ENCODE peak calls at places on chromosome 16, in four cellular contexts. Q, Z, D and C are unnamed samples.

GRCh38 chr16:10518479-10519041 is 61.8 kb downstream of the EMP2 start:
- DNase-seq in Q (no peak), Z (no peak), D (no peak), C (no peak)

GRCh38 chr16:24755201-24755874 is 25.9 kb downstream of the TNRC6A start:
- DNase-seq in Q (no peak), Z (peak), D (no peak), C (no peak)

GRCh38 chr16:88966986-88967799 is 9.8 kb downstream of the CBFA2T3 start:
- DNase-seq in Q (no peak), Z (no peak), D (no peak), C (no peak)

GRCh38 chr16:12257926-12258561 is 281.5 kb downstream of the SNX29 start:
- DNase-seq in Q (no peak), Z (peak), D (peak), C (no peak)

GRCh38 chr16:15434425-15435215 is at the start of gene BMERB1:
- DNase-seq in Q (peak), Z (peak), D (peak), C (peak)

GRCh38 chr16:68360547-68360946 is 49.7 kb downstream of the PRMT7 start:
- DNase-seq in Q (no peak), Z (no peak), D (no peak), C (no peak)

GRCh38 chr16:50279142-50279865 is 13.0 kb downstream of the ADCY7 start:
- DNase-seq in Q (no peak), Z (no peak), D (peak), C (no peak)

GRCh38 chr16:3520398-3520797 is 19.6 kb downstream of the CLUAP1 start:
- DNase-seq in Q (peak), Z (no peak), D (no peak), C (peak)

GRCh38 chr16:76796431-76796830 is 394.6 kb upstream of the MON1B start:
- DNase-seq in Q (no peak), Z (no peak), D (no peak), C (no peak)

GRCh38 chr16:13036600-13036999 is 135.2 kb downstream of the SHISA9 start:
- DNase-seq in Q (peak), Z (no peak), D (peak), C (peak)

GRCh38 chr16:3071655-3072054 is 6.2 kb downstream of the IL32 start:
- DNase-seq in Q (no peak), Z (no peak), D (no peak), C (no peak)

GRCh38 chr16:3023415-3023668 is 400 bp downstream of the HCFC1R1 start:
- DNase-seq in Q (peak), Z (no peak), D (no peak), C (no peak)

GRCh38 chr16:54938351-54939346 is 8.0 kb downstream of the IRX5 start:
- DNase-seq in Q (no peak), Z (no peak), D (peak), C (no peak)

GRCh38 chr16:89922477-89922883 is 662 bp upstream of the TUBB3 start:
- DNase-seq in Q (peak), Z (peak), D (peak), C (peak)

GRCh38 chr16:23771027-23771426 is 16.2 kb downstream of the CHP2 start:
- DNase-seq in Q (no peak), Z (no peak), D (no peak), C (no peak)

GRCh38 chr16:31869511-31870201 is 4.0 kb upstream of the ZNF267 start:
- DNase-seq in Q (peak), Z (no peak), D (peak), C (peak)

GRCh38 chr16:87840462-87840978 is 28.8 kb downstream of the SLC7A5 start:
- DNase-seq in Q (no peak), Z (no peak), D (no peak), C (no peak)

GRCh38 chr16:68257906-68258800 is 6.2 kb upstream of the SLC7A6 start:
- DNase-seq in Q (peak), Z (no peak), D (no peak), C (peak)

GRCh38 chr16:50154369-50154947 is 1.4 kb downstream of the TENT4B start:
- DNase-seq in Q (no peak), Z (no peak), D (no peak), C (peak)

GRCh38 chr16:59593256-59593655 is 859.1 kb upstream of the GOT2 start:
- DNase-seq in Q (peak), Z (no peak), D (no peak), C (peak)

GRCh38 chr16:13060932-13061331 is 159.5 kb downstream of the SHISA9 start:
- DNase-seq in Q (no peak), Z (no peak), D (no peak), C (no peak)

GRCh38 chr16:73268311-73268997 is 220.5 kb upstream of the ZFHX3 start:
- DNase-seq in Q (peak), Z (peak), D (no peak), C (peak)

GRCh38 chr16:63684116-63684515 is 1437.7 kb downstream of the CDH11 start:
- DNase-seq in Q (no peak), Z (no peak), D (no peak), C (no peak)

GRCh38 chr16:3498988-3499387 is 1.8 kb upstream of the CLUAP1 start:
- DNase-seq in Q (no peak), Z (no peak), D (no peak), C (no peak)

GRCh38 chr16:70523621-70524405 is at the start of gene SF3B3:
- DNase-seq in Q (peak), Z (peak), D (peak), C (peak)

GRCh38 chr16:27426423-27427408 is 24.7 kb downstream of the IL21R start:
- DNase-seq in Q (peak), Z (no peak), D (no peak), C (peak)

GRCh38 chr16:58442547-58442946 is 50.3 kb downstream of the GINS3 start:
- DNase-seq in Q (no peak), Z (no peak), D (no peak), C (no peak)

GRCh38 chr16:3022697-3023414 is 886 bp downstream of the HCFC1R1 start:
- DNase-seq in Q (peak), Z (peak), D (peak), C (peak)

GRCh38 chr16:84741351-84741791 is 41.6 kb downstream of the USP10 start:
- DNase-seq in Q (peak), Z (no peak), D (no peak), C (no peak)

GRCh38 chr16:64089697-64090096 is 1032.2 kb downstream of the CDH11 start:
- DNase-seq in Q (peak), Z (peak), D (no peak), C (peak)

GRCh38 chr16:4200000-4200780 is 41.7 kb downstream of the SRL start:
- DNase-seq in Q (peak), Z (peak), D (peak), C (peak)

GRCh38 chr16:57507414-57508083 is 21.3 kb upstream of the DOK4 start:
- DNase-seq in Q (no peak), Z (peak), D (no peak), C (no peak)

GRCh38 chr16:14486520-14487303 is 143.3 kb downstream of the PARN start:
- DNase-seq in Q (peak), Z (peak), D (peak), C (peak)

GRCh38 chr16:6969594-6969993 is 363.1 kb upstream of the RBFOX1 start:
- DNase-seq in Q (no peak), Z (no peak), D (no peak), C (no peak)
- TF ChIP-seq CTCF in Q (no peak), Z (no peak), D (no peak), C (no peak)

GRCh38 chr16:1924095-1924494 is 5.9 kb upstream of the HS3ST6 start:
- DNase-seq in Q (no peak), Z (no peak), D (no peak), C (no peak)

GRCh38 chr16:1926223-1926718 is 8.1 kb upstream of the HS3ST6 start:
- DNase-seq in Q (no peak), Z (no peak), D (no peak), C (no peak)

GRCh38 chr16:1920727-1921155 is 2.5 kb upstream of the HS3ST6 start:
- DNase-seq in Q (no peak), Z (peak), D (no peak), C (no peak)

GRCh38 chr16:1922357-1922756 is 4.1 kb upstream of the HS3ST6 start:
- DNase-seq in Q (no peak), Z (no peak), D (no peak), C (no peak)

DNA sequence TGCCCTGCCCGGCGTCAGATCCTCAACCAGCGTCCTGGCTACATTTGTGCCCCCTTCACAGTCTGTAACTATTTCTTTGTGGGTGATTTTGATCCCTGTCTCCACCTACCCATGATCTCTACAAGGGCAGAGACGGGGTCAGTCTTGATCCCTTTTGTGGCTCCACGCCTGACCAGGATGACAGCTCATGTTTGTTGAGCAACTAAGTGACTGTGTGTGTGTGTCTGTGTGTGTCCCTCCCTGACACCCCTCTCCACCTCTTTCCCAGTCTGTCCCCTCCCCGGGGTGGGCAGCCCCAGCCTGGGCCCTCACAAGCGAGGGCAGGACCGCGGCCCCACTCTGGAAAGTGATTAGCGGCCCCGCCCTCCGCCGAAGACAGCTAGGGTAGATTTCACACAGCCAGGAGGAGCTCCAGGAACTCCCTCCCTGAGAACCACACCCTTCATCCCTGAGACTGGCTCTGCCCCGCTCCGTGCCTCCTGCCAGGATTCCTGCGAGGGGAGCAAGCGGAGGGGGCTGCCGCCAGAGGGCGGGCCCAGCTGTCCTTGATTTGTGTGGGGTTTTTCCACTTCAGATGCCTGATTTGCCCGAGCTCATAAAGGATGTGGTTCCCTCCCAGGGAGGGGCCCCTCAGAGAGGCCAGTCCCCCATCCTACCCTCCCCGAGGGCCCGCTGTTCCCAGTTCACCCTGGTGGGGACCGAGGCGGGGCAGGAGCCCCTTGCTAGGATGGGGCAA is 5.3 kb upstream of the HS3ST6 start:
- DNase-seq in Q (no peak), Z (peak), D (no peak), C (peak)
- H3K4me3 ChIP-seq in Q (no peak), Z (no peak), D (no peak), C (no peak)

GRCh38 chr16:16907089-16907488 is 528.1 kb downstream of the NPIPA7 start:
- DNase-seq in Q (no peak), Z (no peak), D (no peak), C (no peak)
- TF ChIP-seq CTCF in Q (no peak), Z (no peak), D (no peak), C (no peak)

GRCh38 chr16:65229191-65229662 is 107.4 kb upstream of the CDH11 start:
- DNase-seq in Q (peak), Z (no peak), D (no peak), C (peak)
- H3K4me3 ChIP-seq in Q (no peak), Z (no peak), D (no peak), C (no peak)

GRCh38 chr16:546909-547770 is 13.1 kb upstream of the PRR35 start:
- DNase-seq in Q (peak), Z (peak), D (peak), C (peak)

GRCh38 chr16:552171-552570 is 8.0 kb upstream of the PRR35 start:
- DNase-seq in Q (no peak), Z (no peak), D (no peak), C (no peak)

GRCh38 chr16:551210-551609 is 9.0 kb upstream of the PRR35 start:
- DNase-seq in Q (no peak), Z (no peak), D (no peak), C (no peak)

GRCh38 chr16:548586-548985 is 11.6 kb upstream of the PRR35 start:
- DNase-seq in Q (no peak), Z (no peak), D (no peak), C (no peak)

DNA sequence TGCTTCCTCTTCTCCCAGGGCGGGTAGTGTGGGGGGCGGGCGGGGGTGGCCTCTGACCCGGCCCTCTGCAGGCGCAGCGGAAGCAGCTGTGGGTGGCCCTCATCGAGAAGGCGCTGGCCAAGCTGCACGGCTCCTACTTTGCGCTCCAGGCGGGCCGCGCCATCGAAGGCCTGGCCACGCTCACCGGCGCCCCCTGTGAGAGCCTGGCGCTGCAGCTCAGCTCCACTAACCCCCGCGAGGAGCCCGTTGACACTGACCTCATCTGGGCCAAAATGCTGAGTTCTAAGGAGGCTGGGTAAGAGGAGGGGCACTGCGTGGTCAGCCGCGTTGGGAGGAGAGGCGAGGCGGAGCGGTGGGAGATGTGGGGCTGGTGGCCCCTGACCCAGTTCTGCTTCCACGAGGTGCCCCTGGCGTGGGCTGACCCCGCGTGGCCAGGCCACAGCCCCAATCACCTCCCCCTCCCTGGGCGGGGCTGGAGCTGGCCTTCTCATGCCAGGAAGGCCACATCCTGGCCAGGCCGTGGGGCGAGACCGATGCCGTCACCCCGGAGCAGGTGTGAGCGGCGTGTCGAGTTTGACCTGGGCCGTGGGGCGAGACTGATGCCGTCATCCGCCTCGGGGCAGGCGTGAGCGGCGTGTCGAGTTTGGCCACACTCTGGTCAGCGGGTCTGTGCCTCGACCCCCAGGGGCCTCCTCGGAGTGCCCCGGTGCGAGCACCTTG is 10.5 kb upstream of the PRR35 start:
- DNase-seq in Q (no peak), Z (no peak), D (no peak), C (no peak)
- TF ChIP-seq CTCF in Q (peak), Z (peak), D (no peak), C (no peak)

GRCh38 chr16:79312502-79312901 is 288.0 kb downstream of the MAF start:
- DNase-seq in Q (no peak), Z (no peak), D (no peak), C (no peak)
- H3K4me3 ChIP-seq in Q (no peak), Z (no peak), D (no peak), C (no peak)

GRCh38 chr16:86019446-86020047 is 120.6 kb downstream of the IRF8 start:
- DNase-seq in Q (no peak), Z (no peak), D (no peak), C (no peak)
- TF ChIP-seq CTCF in Q (peak), Z (peak), D (no peak), C (peak)

GRCh38 chr16:86631441-86631840 is 53.1 kb downstream of the FOXL1 start:
- DNase-seq in Q (no peak), Z (no peak), D (no peak), C (peak)
- H3K4me3 ChIP-seq in Q (no peak), Z (no peak), D (no peak), C (no peak)

GRCh38 chr16:82748026-82748425 is 121.3 kb downstream of the CDH13 start:
- DNase-seq in Q (peak), Z (no peak), D (peak), C (peak)
- TF ChIP-seq CTCF in Q (peak), Z (no peak), D (no peak), C (peak)

DNA sequence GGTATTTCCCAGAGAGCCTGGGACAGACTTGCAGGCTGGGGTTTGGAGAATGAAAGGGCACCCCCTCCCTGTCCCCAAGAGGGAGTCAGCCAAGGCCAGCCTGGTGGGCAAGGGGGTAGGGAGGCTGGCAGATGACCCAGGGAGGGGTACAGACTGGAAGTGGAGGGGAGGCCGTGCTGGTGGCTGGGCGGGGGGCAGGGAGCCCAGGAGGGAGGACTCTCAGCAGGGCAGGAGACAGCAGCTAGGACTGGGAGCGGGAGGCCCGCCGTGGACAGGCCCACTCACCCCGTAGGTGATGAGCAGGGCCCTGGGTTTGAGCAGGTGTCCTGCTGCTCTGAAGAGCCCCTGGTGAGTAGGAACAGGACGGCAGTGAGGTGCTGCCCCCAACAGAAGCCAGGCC is 1.1 kb downstream of the METTL26 start:
- DNase-seq in Q (no peak), Z (no peak), D (no peak), C (no peak)
- H3K4me3 ChIP-seq in Q (peak), Z (peak), D (peak), C (peak)